ENCODE peak calls at places on chromosomes 3 and 15, in eight cellular contexts. One of them, this sample, is unnamed.

GRCh38 chr3:47646362-47646761 is 67.7 kb upstream of the CSPG5 start:
- DNase-seq in DND-41: no peak
- DNase-seq in PC-3: no peak
- DNase-seq in transverse colon: no peak
- DNase-seq in stomach: no peak
- DNase-seq in thoracic aorta: no peak
- DNase-seq in cardiac muscle cell: no peak
- DNase-seq in ovary: no peak
- DNase-seq in this sample: no peak

GRCh38 chr15:61736792-61737191 is 323.5 kb downstream of the VPS13C start:
- DNase-seq in DND-41: no peak
- DNase-seq in PC-3: no peak
- DNase-seq in transverse colon: no peak
- DNase-seq in stomach: no peak
- DNase-seq in thoracic aorta: no peak
- DNase-seq in cardiac muscle cell: no peak
- DNase-seq in ovary: no peak
- DNase-seq in this sample: no peak

GRCh38 chr3:177905895-177906511 is 630.2 kb upstream of the KCNMB2 start:
- DNase-seq in DND-41: no peak
- DNase-seq in PC-3: peak; percentile 45
- DNase-seq in transverse colon: no peak
- DNase-seq in stomach: no peak
- DNase-seq in thoracic aorta: no peak
- DNase-seq in cardiac muscle cell: no peak
- DNase-seq in ovary: no peak
- DNase-seq in this sample: no peak

GRCh38 chr15:58423858-58424608 is 7.8 kb upstream of the LIPC start:
- DNase-seq in DND-41: no peak
- DNase-seq in PC-3: no peak
- DNase-seq in transverse colon: no peak
- DNase-seq in stomach: no peak
- DNase-seq in thoracic aorta: no peak
- DNase-seq in cardiac muscle cell: no peak
- DNase-seq in ovary: no peak
- DNase-seq in this sample: no peak

GRCh38 chr15:62392411-62392810 is 227.3 kb upstream of the C2CD4B start:
- DNase-seq in DND-41: peak; percentile 34
- DNase-seq in PC-3: no peak
- DNase-seq in transverse colon: peak; percentile 23
- DNase-seq in stomach: no peak
- DNase-seq in thoracic aorta: no peak
- DNase-seq in cardiac muscle cell: peak; percentile 19
- DNase-seq in ovary: peak; percentile 20
- DNase-seq in this sample: no peak

GRCh38 chr3:146865175-146865755 is 260.1 kb upstream of the PLSCR5 start:
- DNase-seq in DND-41: no peak
- DNase-seq in PC-3: no peak
- DNase-seq in transverse colon: no peak
- DNase-seq in stomach: no peak
- DNase-seq in thoracic aorta: no peak
- DNase-seq in cardiac muscle cell: peak; percentile 28
- DNase-seq in ovary: no peak
- DNase-seq in this sample: no peak

GRCh38 chr3:46400000-46400734 is 6.7 kb downstream of the CCR5AS start:
- DNase-seq in DND-41: no peak
- DNase-seq in PC-3: no peak
- DNase-seq in transverse colon: no peak
- DNase-seq in stomach: no peak
- DNase-seq in thoracic aorta: no peak
- DNase-seq in cardiac muscle cell: peak; percentile 81
- DNase-seq in ovary: no peak
- DNase-seq in this sample: no peak

GRCh38 chr3:136343873-136344281 is 93.7 kb downstream of the PCCB start:
- DNase-seq in DND-41: no peak
- DNase-seq in PC-3: peak; percentile 83
- DNase-seq in transverse colon: peak; percentile 91
- DNase-seq in stomach: peak; percentile 88
- DNase-seq in thoracic aorta: peak; percentile 79
- DNase-seq in cardiac muscle cell: peak; percentile 72
- DNase-seq in ovary: peak; percentile 45
- DNase-seq in this sample: no peak

GRCh38 chr3:46208167-46208704 is at the start of gene CCR1:
- DNase-seq in DND-41: peak; percentile 54
- DNase-seq in PC-3: peak; percentile 78
- DNase-seq in transverse colon: peak; percentile 57
- DNase-seq in stomach: no peak
- DNase-seq in thoracic aorta: no peak
- DNase-seq in cardiac muscle cell: peak; percentile 32
- DNase-seq in ovary: no peak
- DNase-seq in this sample: no peak

GRCh38 chr15:40878785-40879184 is 4.8 kb upstream of the RHOV start:
- DNase-seq in DND-41: no peak
- DNase-seq in PC-3: peak; percentile 88
- DNase-seq in transverse colon: no peak
- DNase-seq in stomach: no peak
- DNase-seq in thoracic aorta: no peak
- DNase-seq in cardiac muscle cell: no peak
- DNase-seq in ovary: no peak
- DNase-seq in this sample: no peak

GRCh38 chr15:29518442-29518841 is 248.8 kb upstream of the NSMCE3 start:
- DNase-seq in DND-41: no peak
- DNase-seq in PC-3: no peak
- DNase-seq in transverse colon: no peak
- DNase-seq in stomach: no peak
- DNase-seq in thoracic aorta: no peak
- DNase-seq in cardiac muscle cell: no peak
- DNase-seq in ovary: no peak
- DNase-seq in this sample: no peak

GRCh38 chr15:50149090-50149489 is 30.1 kb upstream of the ATP8B4 start:
- DNase-seq in DND-41: no peak
- DNase-seq in PC-3: peak; percentile 10
- DNase-seq in transverse colon: no peak
- DNase-seq in stomach: no peak
- DNase-seq in thoracic aorta: no peak
- DNase-seq in cardiac muscle cell: no peak
- DNase-seq in ovary: no peak
- DNase-seq in this sample: no peak

GRCh38 chr15:61978225-61978624 is 82.0 kb downstream of the VPS13C start:
- DNase-seq in DND-41: no peak
- DNase-seq in PC-3: no peak
- DNase-seq in transverse colon: no peak
- DNase-seq in stomach: no peak
- DNase-seq in thoracic aorta: no peak
- DNase-seq in cardiac muscle cell: no peak
- DNase-seq in ovary: no peak
- DNase-seq in this sample: no peak

GRCh38 chr3:135034881-135035440 is 239.9 kb downstream of the EPHB1 start:
- DNase-seq in DND-41: no peak
- DNase-seq in PC-3: no peak
- DNase-seq in transverse colon: no peak
- DNase-seq in stomach: no peak
- DNase-seq in thoracic aorta: no peak
- DNase-seq in cardiac muscle cell: no peak
- DNase-seq in ovary: no peak
- DNase-seq in this sample: no peak

GRCh38 chr3:90092994-90093393 is 985.6 kb downstream of the EPHA3 start:
- DNase-seq in DND-41: no peak
- DNase-seq in PC-3: peak; percentile 49
- DNase-seq in transverse colon: no peak
- DNase-seq in stomach: no peak
- DNase-seq in thoracic aorta: no peak
- DNase-seq in cardiac muscle cell: peak; percentile 9
- DNase-seq in ovary: no peak
- DNase-seq in this sample: no peak

GRCh38 chr15:43516185-43516584 is 1.2 kb upstream of the MAP1A start:
- DNase-seq in DND-41: no peak
- DNase-seq in PC-3: no peak
- DNase-seq in transverse colon: no peak
- DNase-seq in stomach: no peak
- DNase-seq in thoracic aorta: peak; percentile 33
- DNase-seq in cardiac muscle cell: no peak
- DNase-seq in ovary: peak; percentile 69
- DNase-seq in this sample: no peak

GRCh38 chr3:16374047-16375019 is 109.3 kb downstream of the OXNAD1 start:
- DNase-seq in DND-41: no peak
- DNase-seq in PC-3: no peak
- DNase-seq in transverse colon: no peak
- DNase-seq in stomach: no peak
- DNase-seq in thoracic aorta: no peak
- DNase-seq in cardiac muscle cell: no peak
- DNase-seq in ovary: no peak
- DNase-seq in this sample: peak; percentile 31

GRCh38 chr15:31435891-31436628 is 109.4 kb downstream of the KLF13 start:
- DNase-seq in DND-41: peak; percentile 69
- DNase-seq in PC-3: peak; percentile 8
- DNase-seq in transverse colon: no peak
- DNase-seq in stomach: no peak
- DNase-seq in thoracic aorta: no peak
- DNase-seq in cardiac muscle cell: no peak
- DNase-seq in ovary: no peak
- DNase-seq in this sample: no peak
- H3K4me3 ChIP-seq in DND-41: peak overlapping the region; percentile 56
- H3K4me3 ChIP-seq in PC-3: no peak overlapping the region
- H3K4me3 ChIP-seq in transverse colon: no peak overlapping the region
- H3K4me3 ChIP-seq in stomach: no peak overlapping the region
- H3K4me3 ChIP-seq in thoracic aorta: no peak overlapping the region
- H3K4me3 ChIP-seq in cardiac muscle cell: no peak overlapping the region
- H3K4me3 ChIP-seq in ovary: no peak overlapping the region
- H3K4me3 ChIP-seq in this sample: peak overlapping the region; percentile 48

GRCh38 chr3:27718459-27718858 is 3.7 kb downstream of the EOMES start:
- DNase-seq in DND-41: no peak
- DNase-seq in PC-3: no peak
- DNase-seq in transverse colon: no peak
- DNase-seq in stomach: no peak
- DNase-seq in thoracic aorta: no peak
- DNase-seq in cardiac muscle cell: no peak
- DNase-seq in ovary: no peak
- DNase-seq in this sample: no peak
- H3K9me3 ChIP-seq in DND-41: no peaks in the 10 kb centered on the region
- H3K9me3 ChIP-seq in PC-3: no peaks in the 10 kb centered on the region
- H3K9me3 ChIP-seq in transverse colon: no peaks in the 10 kb centered on the region
- H3K9me3 ChIP-seq in stomach: no peaks in the 10 kb centered on the region
- H3K9me3 ChIP-seq in thoracic aorta: no peaks in the 10 kb centered on the region
- H3K9me3 ChIP-seq in cardiac muscle cell: no peaks in the 10 kb centered on the region
- H3K9me3 ChIP-seq in ovary: no peaks in the 10 kb centered on the region
- H3K9me3 ChIP-seq in this sample: no peaks in the 10 kb centered on the region

GRCh38 chr15:69559440-69560215 is 107.0 kb downstream of the RPLP1 start:
- DNase-seq in DND-41: no peak
- DNase-seq in PC-3: no peak
- DNase-seq in transverse colon: no peak
- DNase-seq in stomach: no peak
- DNase-seq in thoracic aorta: no peak
- DNase-seq in cardiac muscle cell: no peak
- DNase-seq in ovary: no peak
- DNase-seq in this sample: no peak

GRCh38 chr15:69556344-69556743 is 103.7 kb downstream of the RPLP1 start:
- DNase-seq in DND-41: no peak
- DNase-seq in PC-3: no peak
- DNase-seq in transverse colon: no peak
- DNase-seq in stomach: no peak
- DNase-seq in thoracic aorta: no peak
- DNase-seq in cardiac muscle cell: no peak
- DNase-seq in ovary: no peak
- DNase-seq in this sample: no peak

GRCh38 chr15:69557340-69558137 is 104.9 kb downstream of the RPLP1 start:
- DNase-seq in DND-41: no peak
- DNase-seq in PC-3: peak; percentile 97
- DNase-seq in transverse colon: peak; percentile 47
- DNase-seq in stomach: peak; percentile 37
- DNase-seq in thoracic aorta: no peak
- DNase-seq in cardiac muscle cell: no peak
- DNase-seq in ovary: no peak
- DNase-seq in this sample: no peak

GRCh38 chr15:69555080-69555479 is 102.5 kb downstream of the RPLP1 start:
- DNase-seq in DND-41: no peak
- DNase-seq in PC-3: no peak
- DNase-seq in transverse colon: no peak
- DNase-seq in stomach: no peak
- DNase-seq in thoracic aorta: no peak
- DNase-seq in cardiac muscle cell: no peak
- DNase-seq in ovary: no peak
- DNase-seq in this sample: no peak

GRCh38 chr15:69558138-69558409 is 105.5 kb downstream of the RPLP1 start:
- DNase-seq in DND-41: no peak
- DNase-seq in PC-3: no peak
- DNase-seq in transverse colon: no peak
- DNase-seq in stomach: no peak
- DNase-seq in thoracic aorta: no peak
- DNase-seq in cardiac muscle cell: no peak
- DNase-seq in ovary: no peak
- DNase-seq in this sample: no peak
- H3K27ac ChIP-seq in DND-41: no peak overlapping the region
- H3K27ac ChIP-seq in PC-3: peak overlapping the region; percentile 68
- H3K27ac ChIP-seq in transverse colon: peak overlapping the region; percentile 57
- H3K27ac ChIP-seq in stomach: peak overlapping the region; percentile 35
- H3K27ac ChIP-seq in thoracic aorta: peak overlapping the region; percentile 79
- H3K27ac ChIP-seq in cardiac muscle cell: no peak overlapping the region
- H3K27ac ChIP-seq in ovary: no peak overlapping the region
- H3K27ac ChIP-seq in this sample: no peak overlapping the region

DNA sequence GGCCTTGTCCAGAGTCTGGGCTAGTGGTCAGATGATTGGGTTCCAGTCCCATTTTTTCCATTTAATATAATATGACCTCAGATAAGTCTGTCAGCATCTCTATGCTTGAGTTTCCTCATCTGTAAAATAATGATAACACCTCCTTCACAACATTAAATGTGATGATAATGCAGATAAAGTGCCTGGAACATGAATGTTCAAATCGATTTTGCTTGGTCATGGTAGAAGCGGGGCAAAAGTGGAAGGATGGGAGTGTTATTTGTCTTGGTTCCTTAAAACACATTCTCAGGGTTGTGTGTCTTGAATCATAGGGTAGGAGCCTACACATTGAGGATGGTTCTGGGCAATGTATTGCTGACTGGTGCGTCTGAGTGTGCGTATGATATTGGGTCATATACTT is 16.9 kb downstream of the ARIH2 start:
- DNase-seq in DND-41: no peak
- DNase-seq in PC-3: no peak
- DNase-seq in transverse colon: no peak
- DNase-seq in stomach: no peak
- DNase-seq in thoracic aorta: no peak
- DNase-seq in cardiac muscle cell: no peak
- DNase-seq in ovary: no peak
- DNase-seq in this sample: no peak
- H3K4me3 ChIP-seq in DND-41: no peak overlapping the region
- H3K4me3 ChIP-seq in PC-3: no peak overlapping the region
- H3K4me3 ChIP-seq in transverse colon: no peak overlapping the region
- H3K4me3 ChIP-seq in stomach: no peak overlapping the region
- H3K4me3 ChIP-seq in thoracic aorta: no peak overlapping the region
- H3K4me3 ChIP-seq in cardiac muscle cell: no peak overlapping the region
- H3K4me3 ChIP-seq in ovary: no peak overlapping the region
- H3K4me3 ChIP-seq in this sample: no peak overlapping the region